ENCODE peak calls at places on chromosomes 3 and 15, in six cellular contexts. W is mesendoderm, N is right atrium auricular region, L is gastrocnemius medialis, G is HCT116, D is A549. A is an unnamed sample.

GRCh38 chr3:80696280-80696679 is 928.5 kb upstream of the ROBO1 start:
- DNase-seq in N (no peak), D (peak; percentile 25), L (no peak), W (peak; percentile 31), G (no peak), A (no peak)

GRCh38 chr15:101296418-101297405 is 1.7 kb upstream of the SNRPA1 start:
- DNase-seq in G (no peak), N (no peak), D (peak; percentile 47), L (no peak), W (no peak), A (no peak)

GRCh38 chr15:31062965-31063355 is 38.6 kb downstream of the TRPM1 start:
- DNase-seq in G (no peak), W (no peak), N (no peak), L (no peak), D (no peak), A (no peak)

GRCh38 chr3:42612928-42613327 is 12.4 kb downstream of the NKTR start:
- DNase-seq in W (no peak), G (no peak), L (no peak), D (no peak), N (no peak), A (no peak)

GRCh38 chr3:45322616-45323015 is 65.8 kb upstream of the LARS2 start:
- DNase-seq in N (no peak), W (no peak), L (no peak), G (no peak), D (no peak), A (no peak)

GRCh38 chr3:123712077-123712860 is 127.4 kb upstream of the HACD2 start:
- DNase-seq in N (no peak), W (no peak), G (no peak), L (no peak), D (no peak), A (no peak)

GRCh38 chr15:35166730-35167359 is 81.8 kb upstream of the NANOGP8 start:
- DNase-seq in L (no peak), G (no peak), D (no peak), W (peak; percentile 92), N (no peak), A (no peak)

GRCh38 chr3:195203631-195204030 is 67.3 kb downstream of the XXYLT1 start:
- DNase-seq in N (peak; percentile 43), G (no peak), L (no peak), W (peak; percentile 33), D (no peak), A (no peak)

GRCh38 chr3:9809615-9810356 is at the start of gene TTLL3:
- DNase-seq in N (peak; percentile 79), G (no peak), D (peak; percentile 60), W (peak; percentile 80), L (peak; percentile 52), A (peak; percentile 57)

GRCh38 chr15:61794881-61795280 is 265.4 kb downstream of the VPS13C start:
- DNase-seq in G (no peak), D (no peak), W (no peak), N (no peak), L (no peak), A (no peak)

GRCh38 chr15:75339531-75340240 is 3.8 kb downstream of the COMMD4 start:
- DNase-seq in D (no peak), G (no peak), W (no peak), L (no peak), N (no peak), A (no peak)

GRCh38 chr3:42535981-42536784 is 33.7 kb downstream of the VIPR1 start:
- DNase-seq in G (no peak), L (no peak), N (no peak), D (peak; percentile 23), W (peak; percentile 94), A (no peak)

GRCh38 chr3:111859061-111859973 is at the start of gene PHLDB2:
- DNase-seq in L (peak; percentile 24), N (peak; percentile 70), G (no peak), D (peak; percentile 87), W (peak; percentile 94), A (peak; percentile 49)

GRCh38 chr15:31498329-31498728 is 171.7 kb downstream of the KLF13 start:
- DNase-seq in N (no peak), D (no peak), L (no peak), G (no peak), W (no peak), A (no peak)

GRCh38 chr3:45038096-45038455 is 12.0 kb downstream of the CLEC3B start:
- DNase-seq in N (no peak), G (no peak), W (no peak), D (no peak), L (no peak), A (no peak)

GRCh38 chr3:72727207-72727606 is 121.0 kb downstream of the SHQ1 start:
- DNase-seq in L (no peak), W (no peak), N (no peak), D (no peak), G (no peak), A (no peak)

GRCh38 chr3:155981669-155982068 is 111.2 kb downstream of the GMPS start:
- DNase-seq in L (no peak), D (no peak), W (peak; percentile 64), G (no peak), N (no peak), A (no peak)

GRCh38 chr3:61560452-61561373 is 658 bp upstream of the PTPRG start:
- DNase-seq in D (peak; percentile 46), G (peak; percentile 45), N (peak; percentile 90), L (peak; percentile 69), W (peak; percentile 98), A (peak; percentile 47)

GRCh38 chr3:26068890-26069289 is 279.0 kb downstream of the OXSM start:
- DNase-seq in N (no peak), D (no peak), W (no peak), L (peak; percentile 59), G (no peak), A (no peak)

GRCh38 chr15:66409565-66410108 is 22.9 kb downstream of the MAP2K1 start:
- DNase-seq in W (no peak), G (no peak), D (no peak), N (no peak), L (no peak), A (no peak)
- H3K27ac ChIP-seq in W (no peak overlapping the region), G (no peak overlapping the region), D (no peak overlapping the region), N (no peak overlapping the region), L (no peak overlapping the region), A (no peak overlapping the region)

GRCh38 chr3:126269360-126269759 is 87.8 kb downstream of the KLF15 start:
- DNase-seq in W (no peak), N (no peak), L (no peak), G (no peak), D (peak; percentile 15), A (no peak)
- H3K27ac ChIP-seq in W (no peak overlapping the region), N (peak overlapping the region; percentile 88), L (peak overlapping the region; percentile 86), G (no peak overlapping the region), D (peak overlapping the region; percentile 27), A (peak overlapping the region; percentile 81)

DNA sequence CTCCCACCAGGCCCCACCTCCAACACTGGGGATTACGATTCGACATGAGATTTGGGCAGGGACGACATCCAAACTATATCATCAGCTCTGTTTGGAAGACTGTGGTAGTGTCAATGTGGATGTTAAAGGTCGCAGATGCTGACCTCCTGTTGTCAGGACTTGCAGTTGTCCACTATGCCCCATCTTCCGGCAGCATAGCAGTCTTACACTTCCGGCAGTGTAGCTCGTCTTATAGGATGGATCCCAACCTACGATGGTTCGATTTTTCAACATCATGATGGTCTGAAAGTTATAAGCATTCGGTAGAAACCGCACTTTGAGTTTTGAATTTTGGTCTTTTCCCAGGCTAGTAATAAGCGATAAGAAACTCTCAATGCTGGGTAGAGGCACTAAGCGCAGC is 20.6 kb downstream of the CLRN1 start:
- DNase-seq in D (no peak), L (no peak), W (no peak), N (no peak), G (no peak), A (no peak)
- H3K27ac ChIP-seq in D (no peak overlapping the region), L (no peak overlapping the region), W (no peak overlapping the region), N (no peak overlapping the region), G (no peak overlapping the region), A (no peak overlapping the region)

DNA sequence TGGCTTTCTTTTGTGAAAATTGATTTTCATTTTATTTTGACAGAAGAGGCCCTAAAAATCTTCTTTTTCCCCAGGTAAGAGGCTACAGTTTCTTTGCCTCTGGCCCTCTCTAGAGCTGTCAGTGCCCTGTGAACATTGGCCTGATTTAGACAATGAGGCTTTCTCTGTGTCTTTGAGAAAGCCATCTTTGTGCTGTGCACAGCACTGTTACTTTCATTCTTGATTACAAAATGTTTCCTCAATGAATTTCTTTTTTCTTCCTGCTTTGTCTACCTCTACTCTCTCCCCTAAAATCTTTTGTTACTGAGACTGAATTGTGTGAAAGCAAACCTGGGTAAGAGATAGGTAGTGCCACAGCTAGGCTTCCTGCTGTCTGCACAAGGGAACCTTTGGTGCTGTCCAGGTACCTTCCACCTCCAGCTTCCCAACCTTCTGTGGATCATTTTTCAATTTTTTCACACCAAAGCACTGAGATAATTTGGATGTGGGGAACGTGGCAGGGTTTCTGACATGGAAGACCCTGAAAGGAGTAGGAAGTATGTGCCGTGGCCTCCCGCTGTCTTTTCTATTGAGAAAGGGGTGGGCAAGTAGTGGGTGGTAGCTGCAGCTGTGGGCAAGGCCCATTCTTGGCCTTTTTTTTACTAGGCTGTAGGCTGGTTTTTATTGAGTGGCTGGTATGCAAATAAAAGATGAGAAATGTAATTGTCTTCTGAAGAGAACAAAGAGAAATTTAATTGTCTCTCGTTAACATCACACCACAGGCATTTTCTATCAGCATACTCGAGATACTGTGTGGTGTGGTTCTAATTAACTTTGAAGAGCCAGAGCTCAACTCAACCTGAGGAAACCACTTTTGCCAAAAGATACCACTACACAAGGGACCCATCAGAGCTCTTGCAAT is 21.0 kb downstream of the RAB8B start:
- DNase-seq in G (no peak), N (no peak), L (no peak), D (no peak), W (peak; percentile 78), A (no peak)
- H3K27ac ChIP-seq in G (no peak overlapping the region), N (peak overlapping the region; percentile 17), L (no peak overlapping the region), D (no peak overlapping the region), W (peak overlapping the region; percentile 22), A (no peak overlapping the region)

GRCh38 chr15:72155021-72155621 is 36.9 kb downstream of the SENP8 start:
- DNase-seq in N (peak; percentile 66), G (no peak), D (peak; percentile 67), L (peak; percentile 31), W (no peak), A (peak; percentile 71)
- H3K27ac ChIP-seq in N (peak overlapping the region; percentile 58), G (no peak overlapping the region), D (peak overlapping the region; percentile 73), L (peak overlapping the region; percentile 39), W (no peak overlapping the region), A (peak overlapping the region; percentile 83)

GRCh38 chr15:63969652-63970421 is 76.4 kb downstream of the DAPK2 start:
- DNase-seq in W (no peak), G (no peak), N (peak; percentile 60), D (no peak), L (no peak), A (no peak)
- H3K27ac ChIP-seq in W (no peak overlapping the region), G (no peak overlapping the region), N (peak overlapping the region; percentile 81), D (no peak overlapping the region), L (peak overlapping the region; percentile 87), A (no peak overlapping the region)

DNA sequence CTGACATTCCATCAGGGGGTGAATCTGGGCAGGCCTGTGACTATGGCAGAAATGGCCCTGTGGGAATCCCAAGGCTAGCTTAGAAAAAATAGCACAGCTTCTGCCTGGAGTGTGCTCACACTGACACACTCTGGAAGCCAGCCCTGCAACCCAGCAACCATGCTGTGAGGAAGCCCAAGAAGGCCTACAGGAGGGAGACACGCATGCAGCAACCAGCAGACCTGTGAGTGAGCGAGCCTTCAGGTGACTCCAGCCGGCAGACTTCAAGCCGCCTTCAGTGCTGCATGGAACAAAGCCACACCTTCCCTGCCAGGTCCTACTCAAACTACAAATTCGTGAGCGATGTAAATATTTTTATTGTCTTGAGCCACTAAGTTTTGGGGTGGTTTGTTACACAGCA is 26.1 kb downstream of the RAB6B start:
- DNase-seq in D (no peak), W (no peak), L (no peak), N (no peak), G (no peak), A (no peak)
- H3K27ac ChIP-seq in D (no peak overlapping the region), W (no peak overlapping the region), L (no peak overlapping the region), N (no peak overlapping the region), G (no peak overlapping the region), A (no peak overlapping the region)

GRCh38 chr3:18099611-18100010 is 325.5 kb downstream of the SATB1 start:
- DNase-seq in D (no peak), W (no peak), L (no peak), G (no peak), N (no peak), A (no peak)
- H3K27ac ChIP-seq in D (peak overlapping the region; percentile 60), W (no peak overlapping the region), L (no peak overlapping the region), G (peak overlapping the region; percentile 79), N (no peak overlapping the region), A (no peak overlapping the region)